ENCODE peak calls at places on chromosome 12, in eight cellular contexts. E is astrocyte of the spinal cord; O is GM20000; Y is choroid plexus epithelial cell; C is MCF 10A; H is mesothelial cell of epicardium; Q is Peyer's patch; L is CD4-positive, alpha-beta T cell. B is an unnamed sample.

GRCh38 chr12:17348311-17348710 is 741.7 kb downstream of the RERGL start:
- DNase-seq in E (no peak), O (no peak), Y (no peak), C (no peak), H (no peak), Q (no peak), L (no peak), B (no peak)

GRCh38 chr12:132581348-132582057 is 28.9 kb downstream of the LRCOL1 start:
- DNase-seq in E (no peak), O (no peak), Y (no peak), C (no peak), H (no peak), Q (no peak), L (no peak), B (no peak)

GRCh38 chr12:96034631-96035282 is 630 bp downstream of the LTA4H start:
- DNase-seq in E (peak; percentile 36), O (no peak), Y (peak; percentile 44), C (peak; percentile 53), H (peak; percentile 55), Q (peak; percentile 50), L (no peak), B (no peak)

GRCh38 chr12:106907846-106908245 is 47.9 kb upstream of the TMEM263 start:
- DNase-seq in E (no peak), O (no peak), Y (no peak), C (no peak), H (no peak), Q (no peak), L (no peak), B (no peak)

GRCh38 chr12:25939606-25940005 is 18.9 kb upstream of the RASSF8 start:
- DNase-seq in E (no peak), O (no peak), Y (no peak), C (no peak), H (no peak), Q (no peak), L (no peak), B (no peak)

GRCh38 chr12:62865860-62866407 is 69.0 kb downstream of the PPM1H start:
- DNase-seq in E (peak; percentile 84), O (no peak), Y (peak; percentile 76), C (no peak), H (no peak), Q (no peak), L (no peak), B (peak; percentile 47)

GRCh38 chr12:49558526-49558925 is 9.4 kb downstream of the MCRS1 start:
- DNase-seq in E (no peak), O (no peak), Y (no peak), C (no peak), H (no peak), Q (no peak), L (no peak), B (no peak)

GRCh38 chr12:105547786-105548185 is 217.3 kb downstream of the C12orf75 start:
- DNase-seq in E (no peak), O (no peak), Y (no peak), C (no peak), H (no peak), Q (no peak), L (no peak), B (no peak)

GRCh38 chr12:66235626-66236281 is 46.7 kb downstream of the IRAK3 start:
- DNase-seq in E (peak; percentile 25), O (peak; percentile 38), Y (peak; percentile 53), C (peak; percentile 9), H (no peak), Q (no peak), L (no peak), B (no peak)

GRCh38 chr12:54228471-54228870 is 39.7 kb upstream of the SMUG1 start:
- DNase-seq in E (no peak), O (no peak), Y (no peak), C (no peak), H (no peak), Q (no peak), L (no peak), B (no peak)

GRCh38 chr12:11719678-11720099 is 70.2 kb downstream of the ETV6 start:
- DNase-seq in E (peak; percentile 94), O (no peak), Y (peak; percentile 92), C (peak; percentile 77), H (no peak), Q (peak; percentile 67), L (no peak), B (peak; percentile 85)
- TF ChIP-seq CTCF in E (no peak), O (no peak), Y (no peak), C (no peak), H (no peak), Q (no peak), L (no peak), B (no peak)

DNA sequence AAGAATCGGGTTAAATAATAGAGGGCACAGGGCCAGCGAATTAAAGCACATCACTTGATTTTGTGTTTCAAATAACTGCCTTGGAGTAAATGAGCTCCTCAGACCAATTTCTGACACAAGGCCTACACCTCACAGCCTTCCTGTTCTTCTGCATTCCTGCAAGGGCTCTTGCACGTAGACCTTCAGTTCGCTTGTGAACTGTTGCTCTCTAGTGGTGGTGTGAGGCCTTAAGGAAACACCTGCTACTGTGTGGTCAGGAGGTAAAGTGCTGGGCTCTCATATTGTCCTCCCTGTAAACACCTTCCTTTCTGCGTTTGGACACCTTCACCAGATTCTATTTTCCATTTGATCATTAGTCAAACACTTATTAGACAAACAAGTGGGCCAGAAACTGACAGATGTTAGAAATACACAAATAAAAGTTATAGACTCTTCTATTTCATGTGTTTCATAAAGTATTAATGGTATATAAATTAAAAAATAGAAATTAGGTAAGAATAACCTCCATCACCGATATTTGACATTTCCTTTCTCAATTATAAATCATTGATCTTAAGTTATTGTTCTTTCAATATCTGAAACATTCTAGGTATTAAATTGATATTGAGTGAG is 29.2 kb upstream of the KLRF1 start:
- DNase-seq in E (peak; percentile 60), O (peak; percentile 62), Y (peak; percentile 93), C (peak; percentile 74), H (no peak), Q (peak; percentile 81), L (peak; percentile 69), B (no peak)
- TF ChIP-seq CTCF in E (peak; percentile 57), O (peak; percentile 66), Y (peak; percentile 82), C (peak; percentile 47), H (no peak), Q (peak; percentile 58), L (peak; percentile 91), B (peak; percentile 13)

GRCh38 chr12:85299058-85299457 is 19.0 kb downstream of the ALX1 start:
- DNase-seq in E (no peak), O (no peak), Y (no peak), C (no peak), H (no peak), Q (no peak), L (no peak), B (no peak)
- TF ChIP-seq CTCF in E (no peak), O (no peak), Y (no peak), C (no peak), H (no peak), Q (no peak), L (no peak), B (no peak)

DNA sequence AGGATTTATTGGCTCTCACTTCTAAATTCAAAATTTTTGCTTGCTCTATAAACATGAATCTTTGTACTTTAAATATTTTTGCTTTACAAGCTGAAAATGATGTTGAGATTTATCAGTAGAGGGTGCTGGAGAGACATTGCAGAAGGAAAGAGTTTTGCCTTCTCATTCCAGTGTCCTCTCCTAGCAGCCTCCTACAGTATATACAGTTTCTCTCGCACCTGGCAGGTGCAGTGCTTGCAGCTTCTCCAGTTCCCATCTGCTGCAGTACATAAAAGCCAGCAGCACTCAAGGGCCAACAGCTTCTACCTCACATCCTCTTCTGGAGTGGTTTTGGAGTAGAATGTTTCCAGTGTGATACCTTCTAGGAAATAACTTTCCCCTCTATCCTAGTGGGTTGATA is 601.8 kb upstream of the ATXN7L3B start:
- DNase-seq in E (peak; percentile 5), O (no peak), Y (peak; percentile 30), C (peak; percentile 32), H (no peak), Q (no peak), L (no peak), B (no peak)
- TF ChIP-seq CTCF in E (peak; percentile 40), O (no peak), Y (peak; percentile 48), C (peak; percentile 41), H (no peak), Q (no peak), L (no peak), B (no peak)

GRCh38 chr12:13691598-13691997 is 289.8 kb downstream of the GRIN2B start:
- DNase-seq in E (no peak), O (no peak), Y (no peak), C (no peak), H (no peak), Q (no peak), L (no peak), B (no peak)
- TF ChIP-seq CTCF in E (no peak), O (no peak), Y (no peak), C (no peak), H (no peak), Q (no peak), L (no peak), B (no peak)

DNA sequence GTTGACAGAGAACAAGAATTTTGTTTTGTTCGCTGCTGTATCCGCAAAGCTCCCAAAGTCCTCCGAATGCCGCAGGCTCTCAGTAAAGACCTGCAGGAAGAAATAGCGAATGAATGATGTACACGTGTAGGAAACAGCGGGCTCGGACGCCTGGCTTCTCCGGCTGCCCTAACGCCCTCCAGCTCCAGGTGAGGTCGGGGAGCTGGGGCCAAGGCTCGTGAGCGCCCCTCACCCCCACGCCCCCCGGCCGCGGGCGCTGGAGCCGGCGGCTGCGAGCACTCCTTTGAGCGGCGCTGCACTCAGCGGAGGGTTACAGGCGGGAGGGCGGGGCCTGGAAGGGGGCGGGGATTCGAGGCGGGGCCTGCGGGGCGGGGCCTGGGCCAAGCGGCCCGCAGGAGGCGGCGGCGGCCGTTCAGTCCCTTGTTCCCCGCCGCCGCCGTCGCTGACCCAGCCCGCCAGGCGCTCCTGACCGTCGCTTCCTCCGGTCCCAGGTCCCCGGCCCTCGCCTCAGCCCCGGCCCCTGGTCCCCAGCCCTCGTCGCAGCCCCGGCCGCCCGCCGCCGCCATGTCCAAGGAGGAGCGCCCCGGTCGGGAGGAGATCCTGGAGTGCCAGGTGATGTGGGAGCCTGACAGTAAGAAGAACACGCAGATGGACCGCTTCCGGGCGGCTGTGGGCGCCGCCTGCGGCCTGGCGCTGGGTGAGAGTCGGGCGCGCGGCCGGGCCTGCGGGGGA is at the start of gene AACS:
- DNase-seq in E (peak; percentile 70), O (peak; percentile 99), Y (peak; percentile 74), C (peak; percentile 71), H (peak; percentile 76), Q (peak; percentile 88), L (peak; percentile 67), B (no peak)
- TF ChIP-seq CTCF in E (no peak), O (no peak), Y (no peak), C (no peak), H (no peak), Q (no peak), L (no peak), B (no peak)